ENCODE peak calls at places on chromosomes 3 and 15, in six cellular contexts. A is neural progenitor cell, I is PC-3, U is OCI-LY7, P is hepatocyte, N is SK-N-SH. C is an unnamed sample.
A peak's percentile ranks its signal among the peaks of the same experiment; 100 is the strongest.

GRCh38 chr15:31353931-31354330 is 27.3 kb downstream of the KLF13 start:
- DNase-seq in P (no peak), N (peak; percentile 72), A (no peak), I (no peak), U (no peak), C (peak; percentile 32)

GRCh38 chr3:82137050-82137449 is 375.6 kb upstream of the GBE1 start:
- DNase-seq in A (no peak), N (no peak), U (no peak), P (no peak), I (no peak), C (no peak)

GRCh38 chr3:175082631-175083030 is 223.5 kb downstream of the NAALADL2 start:
- DNase-seq in P (no peak), I (no peak), N (no peak), U (no peak), A (no peak), C (no peak)

GRCh38 chr3:183845090-183845489 is 19.7 kb upstream of the MAP6D1 start:
- DNase-seq in P (no peak), U (no peak), I (peak; percentile 79), A (no peak), N (no peak), C (no peak)

GRCh38 chr3:105823149-105823866 is 45.5 kb downstream of the CBLB start:
- DNase-seq in P (peak; percentile 62), A (no peak), U (peak; percentile 53), I (peak; percentile 90), N (no peak), C (peak; percentile 95)

GRCh38 chr3:217436-217835 is 20.9 kb downstream of the CHL1 start:
- DNase-seq in U (no peak), I (no peak), N (no peak), P (no peak), A (no peak), C (no peak)

GRCh38 chr3:132874701-132875100 is 152.5 kb upstream of the NPHP3 start:
- DNase-seq in N (no peak), P (no peak), I (no peak), A (no peak), U (no peak), C (no peak)

GRCh38 chr3:82033186-82033585 is 271.7 kb upstream of the GBE1 start:
- DNase-seq in I (no peak), A (no peak), U (no peak), N (no peak), P (no peak), C (no peak)

GRCh38 chr15:79008666-79009065 is 63.8 kb upstream of the CTSH start:
- DNase-seq in I (no peak), N (no peak), U (no peak), P (no peak), A (peak; percentile 40), C (no peak)

GRCh38 chr15:44492672-44493071 is 44.3 kb upstream of the EIF3J start:
- DNase-seq in P (no peak), A (no peak), I (no peak), U (no peak), N (no peak), C (no peak)

GRCh38 chr3:134309987-134310700 is 59.5 kb upstream of the RYK start:
- DNase-seq in N (no peak), U (no peak), I (peak; percentile 61), A (no peak), P (peak; percentile 71), C (no peak)

GRCh38 chr3:185753354-185753753 is 71.5 kb downstream of the IGF2BP2 start:
- DNase-seq in I (no peak), P (no peak), A (no peak), U (no peak), N (no peak), C (no peak)

GRCh38 chr3:1275495-1275894 is 182.7 kb downstream of the CNTN6 start:
- DNase-seq in N (no peak), A (peak; percentile 56), U (peak; percentile 7), P (peak; percentile 46), I (no peak), C (peak; percentile 1)

GRCh38 chr3:183309276-183309675 is 56.2 kb downstream of the B3GNT5 start:
- DNase-seq in N (no peak), P (peak; percentile 50), A (no peak), U (no peak), I (no peak), C (no peak)

GRCh38 chr15:46277994-46278885 is 643.4 kb downstream of the SQOR start:
- DNase-seq in A (peak; percentile 21), N (peak; percentile 36), I (no peak), P (no peak), U (no peak), C (no peak)

GRCh38 chr3:62874398-62875102 is 666 bp downstream of the CADPS start:
- DNase-seq in P (peak; percentile 5), I (no peak), N (peak; percentile 67), A (peak; percentile 56), U (peak; percentile 67), C (peak; percentile 39)

GRCh38 chr15:49045691-49046112 is 544 bp downstream of the SECISBP2L start:
- DNase-seq in P (peak; percentile 32), U (peak; percentile 68), N (no peak), A (peak; percentile 68), I (peak; percentile 31), C (peak; percentile 66)

GRCh38 chr15:92395557-92395956 is 1.9 kb downstream of the ST8SIA2 start:
- DNase-seq in U (no peak), I (no peak), A (no peak), N (no peak), P (no peak), C (no peak)

GRCh38 chr15:92393287-92393993 is at the start of gene ST8SIA2:
- DNase-seq in N (peak; percentile 90), A (peak; percentile 93), I (no peak), U (no peak), P (peak; percentile 68), C (peak; percentile 39)

GRCh38 chr15:92393994-92394326 is 279 bp downstream of the ST8SIA2 start:
- DNase-seq in N (no peak), A (no peak), U (no peak), I (no peak), P (peak; percentile 19), C (no peak)

GRCh38 chr15:92394327-92395175 is 870 bp downstream of the ST8SIA2 start:
- DNase-seq in I (no peak), P (peak; percentile 36), A (peak; percentile 74), N (peak; percentile 87), U (no peak), C (no peak)

GRCh38 chr15:92395176-92395521 is 1.5 kb downstream of the ST8SIA2 start:
- DNase-seq in P (no peak), I (no peak), N (no peak), A (peak; percentile 31), U (no peak), C (no peak)
- H2AFZ ChIP-seq in P (peak overlapping the region; percentile 60), I (no peak overlapping the region), N (no peak overlapping the region), A (peak overlapping the region; percentile 91), U (no peak overlapping the region), C (no peak overlapping the region)

GRCh38 chr15:62393196-62393595 is 228.1 kb upstream of the C2CD4B start:
- DNase-seq in U (no peak), P (no peak), N (no peak), A (no peak), I (no peak), C (peak; percentile 59)

GRCh38 chr15:62392411-62392810 is 227.3 kb upstream of the C2CD4B start:
- DNase-seq in A (peak; percentile 55), P (peak; percentile 48), I (no peak), U (peak; percentile 6), N (no peak), C (peak; percentile 53)

GRCh38 chr15:62390793-62391543 is 225.9 kb upstream of the C2CD4B start:
- DNase-seq in U (peak; percentile 47), A (peak; percentile 82), N (peak; percentile 76), I (peak; percentile 14), P (peak; percentile 65), C (peak; percentile 70)

GRCh38 chr15:62391565-62392262 is 226.6 kb upstream of the C2CD4B start:
- DNase-seq in I (peak; percentile 36), U (peak; percentile 5), A (peak; percentile 68), N (peak; percentile 85), P (peak; percentile 83), C (peak; percentile 73)

DNA sequence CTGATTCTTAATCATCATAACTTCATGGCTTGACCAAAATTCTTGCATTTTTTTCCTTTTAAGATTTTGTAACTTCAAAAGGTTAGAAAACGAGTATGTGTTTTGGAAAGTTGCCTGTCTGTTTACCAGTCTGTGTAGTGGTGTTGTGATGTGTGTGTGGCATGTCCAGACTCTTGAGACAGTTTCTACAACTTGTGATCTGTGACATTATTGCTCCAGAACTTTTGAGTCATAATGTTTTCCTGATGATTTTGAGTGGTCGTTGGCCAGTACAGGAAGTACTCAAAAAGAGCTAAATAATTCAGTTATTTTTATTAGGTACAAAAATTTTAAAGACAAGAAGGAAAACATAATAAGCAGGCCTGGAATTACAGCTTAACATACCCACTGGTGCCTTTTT is 229.0 kb upstream of the C2CD4B start:
- DNase-seq in N (no peak), P (no peak), I (no peak), A (no peak), U (no peak), C (peak; percentile 40)
- H3K4me2 ChIP-seq in N (no peak overlapping the region), P (no peak overlapping the region), I (no peak overlapping the region), A (no peak overlapping the region), U (no peak overlapping the region), C (peak overlapping the region; percentile 8)

GRCh38 chr15:57159767-57160166 is 216.5 kb upstream of the CGNL1 start:
- DNase-seq in N (no peak), U (no peak), A (no peak), I (no peak), P (no peak), C (no peak)

GRCh38 chr15:57160823-57161560 is 215.3 kb upstream of the CGNL1 start:
- DNase-seq in N (no peak), I (peak; percentile 50), A (no peak), P (no peak), U (no peak), C (peak; percentile 79)

GRCh38 chr15:57156210-57156887 is 220.0 kb upstream of the CGNL1 start:
- DNase-seq in I (no peak), A (no peak), U (no peak), N (peak; percentile 11), P (no peak), C (no peak)

GRCh38 chr15:57158997-57159668 is 217.2 kb upstream of the CGNL1 start:
- DNase-seq in P (no peak), A (no peak), N (no peak), I (peak; percentile 63), U (no peak), C (no peak)

DNA sequence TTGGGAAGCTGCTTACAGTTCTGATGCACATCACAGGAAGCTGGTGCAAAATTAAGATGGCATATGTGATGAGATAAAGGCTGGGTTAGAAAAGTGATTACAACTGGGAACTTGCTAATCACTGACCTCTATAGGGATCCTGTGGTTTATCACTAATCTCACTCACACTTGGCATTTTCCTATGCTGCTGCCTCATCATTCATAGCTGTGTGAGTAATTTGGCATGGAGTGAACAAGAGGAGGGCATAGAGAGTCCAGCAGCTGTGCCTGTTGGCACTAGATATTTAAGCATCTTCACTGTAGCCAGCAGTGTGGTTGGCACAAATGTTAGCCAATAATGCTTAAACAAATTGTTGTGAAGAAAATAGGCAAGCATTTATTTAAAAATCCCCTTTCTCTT is 217.7 kb upstream of the CGNL1 start:
- DNase-seq in U (no peak), I (peak; percentile 61), A (no peak), P (no peak), N (peak; percentile 9), C (peak; percentile 86)
- TF ChIP-seq EZH2phosphoT487 in U (no peak), I (no peak), A (no peak), P (no peak), N (no peak), C (peak; percentile 32)

DNA sequence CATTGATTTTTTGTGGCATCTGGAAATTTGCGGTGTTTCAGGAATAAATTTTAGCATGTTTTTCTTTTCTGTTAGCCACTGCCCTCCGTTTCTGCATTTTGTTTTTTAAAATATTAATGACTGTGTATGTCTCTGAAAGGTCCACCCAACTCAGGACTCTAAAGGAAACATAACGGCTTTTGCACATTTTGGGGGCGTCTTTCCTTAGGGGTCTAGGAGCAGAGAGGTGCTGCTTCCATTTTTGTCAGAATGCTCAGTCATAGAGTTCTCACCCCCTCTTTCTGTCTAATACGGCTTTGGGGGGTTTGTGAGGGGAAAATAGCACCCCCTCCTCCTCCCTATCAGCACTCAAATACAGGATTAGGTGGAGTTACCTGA is 219.4 kb downstream of the MEIS2 start:
- DNase-seq in U (no peak), P (no peak), I (no peak), N (no peak), A (no peak), C (no peak)
- H2AFZ ChIP-seq in U (no peak overlapping the region), P (no peak overlapping the region), I (no peak overlapping the region), N (no peak overlapping the region), A (no peak overlapping the region), C (no peak overlapping the region)